ENCODE peak calls at places on chromosomes 2 and 18, in nine cellular contexts. T is tibial nerve, W is fibroblast of lung, K is cardiac muscle cell, H is RWPE2, J is A549, Z is A673, E is neural progenitor cell, A is ovary. X is an unnamed sample. For H3K4me1, the result is how much of the 10 kb centered on the place peaks cover.

GRCh38 chr2:38421274-38422056 is 44.4 kb upstream of the ATL2 start:
- DNase-seq in Z (no peak), W (no peak), H (no peak), T (no peak), A (no peak), E (no peak), K (no peak), J (no peak), X (no peak)

GRCh38 chr2:132372276-132372675 is 44.3 kb upstream of the GPR39 start:
- DNase-seq in H (no peak), Z (no peak), A (no peak), T (no peak), K (no peak), E (no peak), W (no peak), J (no peak), X (no peak)

GRCh38 chr18:3411854-3412268 is 38.1 kb upstream of the TGIF1 start:
- DNase-seq in Z (no peak), W (no peak), E (no peak), K (no peak), A (peak), T (no peak), J (peak), H (no peak), X (no peak)

GRCh38 chr2:30681022-30681421 is 126.2 kb downstream of the CAPN13 start:
- DNase-seq in W (no peak), E (no peak), T (no peak), J (no peak), H (no peak), K (no peak), Z (no peak), A (no peak), X (no peak)

GRCh38 chr2:173775440-173775839 is 189.7 kb downstream of the SP3 start:
- DNase-seq in H (no peak), T (no peak), W (no peak), E (no peak), J (no peak), K (no peak), A (no peak), Z (no peak), X (no peak)

GRCh38 chr2:241539616-241540374 is 18.8 kb upstream of the BOK start:
- DNase-seq in E (no peak), J (no peak), T (no peak), W (no peak), A (no peak), Z (no peak), K (no peak), H (no peak), X (no peak)

GRCh38 chr2:26687328-26687727 is 5.2 kb upstream of the KCNK3 start:
- DNase-seq in W (no peak), Z (no peak), E (no peak), J (no peak), H (no peak), T (no peak), K (no peak), A (no peak), X (no peak)

GRCh38 chr18:3262234-3263171 is 570 bp downstream of the MYL12B start:
- DNase-seq in W (no peak), E (no peak), T (no peak), Z (no peak), A (no peak), K (no peak), H (no peak), J (no peak), X (no peak)

GRCh38 chr2:127095784-127096183 is 11.2 kb downstream of the BIN1 start:
- DNase-seq in W (no peak), A (no peak), E (no peak), Z (no peak), K (no peak), T (no peak), J (no peak), H (no peak), X (no peak)

GRCh38 chr18:67639872-67640271 is 123.4 kb upstream of the DSEL start:
- DNase-seq in Z (no peak), K (no peak), W (no peak), A (no peak), E (no peak), H (no peak), J (no peak), T (no peak), X (no peak)

GRCh38 chr18:48222118-48222517 is 187.1 kb downstream of the ZBTB7C start:
- DNase-seq in T (no peak), H (peak), K (peak), A (no peak), Z (peak), E (no peak), W (peak), J (no peak), X (no peak)

GRCh38 chr18:51941999-51942398 is 398.0 kb upstream of the DCC start:
- DNase-seq in K (no peak), Z (no peak), E (no peak), J (no peak), T (no peak), A (no peak), W (no peak), H (no peak), X (no peak)

GRCh38 chr2:203811491-203812221 is 55.9 kb upstream of the CTLA4 start:
- DNase-seq in T (no peak), E (no peak), A (no peak), J (peak), K (no peak), W (peak), Z (peak), H (peak), X (peak)
- H3K4me1 ChIP-seq in T (under half), E (under half), A (under half), J (under half), K (under half), W (under half), Z (under half), H (under half), X (under half)

DNA sequence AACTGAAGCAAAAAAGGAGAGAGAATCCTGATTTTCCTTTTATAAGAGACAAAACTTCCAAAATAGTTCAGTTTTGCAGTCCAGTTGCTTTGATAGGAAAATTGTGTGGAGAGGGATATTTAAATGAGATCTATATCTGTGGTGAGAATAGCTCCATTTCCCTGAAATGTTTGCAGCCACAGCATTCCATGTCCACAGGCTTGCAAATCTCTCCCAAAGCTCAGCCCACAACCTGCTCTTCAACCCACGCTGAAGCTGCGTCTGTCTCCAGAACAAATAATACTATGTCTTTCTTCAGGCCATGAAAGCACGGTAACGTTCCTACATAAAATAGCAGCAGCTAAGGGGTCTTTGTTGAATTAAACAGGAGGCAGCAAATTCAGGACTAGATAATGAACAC is 31.8 kb downstream of the TMEM17 start:
- DNase-seq in J (no peak), E (no peak), T (no peak), H (no peak), W (no peak), A (no peak), Z (no peak), K (no peak), X (no peak)
- H3K27ac ChIP-seq in J (peak), E (no peak), T (peak), H (no peak), W (no peak), A (peak), Z (no peak), K (no peak), X (peak)

GRCh38 chr2:67486041-67486796 is 89.1 kb downstream of the ETAA1 start:
- DNase-seq in Z (no peak), J (no peak), T (no peak), H (no peak), E (no peak), W (peak), A (no peak), K (no peak), X (no peak)
- H3K4me3 ChIP-seq in Z (no peak), J (no peak), T (no peak), H (no peak), E (no peak), W (no peak), A (no peak), K (no peak), X (no peak)

GRCh38 chr2:189658808-189659207 is 2.5 kb upstream of the ASNSD1 start:
- DNase-seq in T (no peak), A (no peak), E (no peak), Z (no peak), J (no peak), H (no peak), K (no peak), W (no peak), X (no peak)

GRCh38 chr2:189660803-189661147 is 484 bp upstream of the ASNSD1 start:
- DNase-seq in Z (no peak), J (no peak), E (no peak), A (no peak), T (no peak), H (no peak), W (no peak), K (no peak), X (no peak)

GRCh38 chr2:189661148-189661956 is at the start of gene ASNSD1:
- DNase-seq in E (peak), J (peak), K (peak), T (peak), W (peak), H (peak), A (peak), Z (peak), X (peak)

GRCh38 chr2:189658281-189658680 is 3.0 kb upstream of the ASNSD1 start:
- DNase-seq in T (no peak), A (no peak), E (no peak), Z (no peak), J (no peak), W (no peak), H (no peak), K (no peak), X (no peak)

GRCh38 chr2:189659734-189660133 is 1.5 kb upstream of the ASNSD1 start:
- DNase-seq in A (no peak), T (no peak), W (no peak), J (no peak), E (no peak), Z (no peak), H (no peak), K (no peak), X (no peak)
- H3K4me1 ChIP-seq in A (under half), T (under half), W (under half), J (under half), E (under half), Z (under half), H (under half), K (under half), X (under half)

X was measured in tibial artery.